ENCODE peak calls at places on chromosomes 1 and 21, in ten cellular contexts. L is transverse colon, Z is esophagus muscularis mucosa, F is ovary, D is right lobe of liver, M is spleen, N is body of pancreas, S is HCT116, R is IMR-90, Q is tibial nerve. V is an unnamed sample.

GRCh38 chr1:64745181-64745985 is 508 bp downstream of the RAVER2 start:
- DNase-seq in M (peak), R (no peak), Q (no peak), L (peak), F (peak), N (peak), D (peak), Z (no peak), S (no peak), V (peak)

GRCh38 chr1:161803181-161803580 is 37.1 kb downstream of the ATF6 start:
- DNase-seq in L (no peak), Z (no peak), Q (no peak), N (no peak), R (no peak), M (no peak), F (no peak), D (no peak), S (no peak), V (no peak)

GRCh38 chr1:226642421-226642820 is 93.9 kb downstream of the STUM start:
- DNase-seq in S (no peak), F (no peak), M (peak), Q (no peak), L (no peak), Z (no peak), D (peak), N (no peak), R (no peak), V (no peak)

GRCh38 chr1:60547821-60548220 is 474.3 kb upstream of the C1orf87 start:
- DNase-seq in S (no peak), Q (no peak), D (no peak), N (no peak), L (no peak), Z (no peak), R (no peak), M (no peak), F (no peak), V (no peak)

GRCh38 chr1:192104852-192105251 is 53.4 kb upstream of the RGS18 start:
- DNase-seq in D (no peak), R (peak), L (no peak), Q (no peak), S (no peak), N (no peak), Z (no peak), M (no peak), F (no peak), V (no peak)

GRCh38 chr1:221794079-221794670 is 52.3 kb upstream of the DUSP10 start:
- DNase-seq in S (no peak), F (no peak), Z (no peak), Q (no peak), D (no peak), N (no peak), L (no peak), R (peak), M (no peak), V (no peak)

GRCh38 chr1:177741476-177741875 is 228.4 kb downstream of the SEC16B start:
- DNase-seq in N (no peak), L (no peak), M (no peak), S (no peak), Z (no peak), D (no peak), F (no peak), R (no peak), Q (no peak), V (no peak)

GRCh38 chr1:162681127-162681435 is 48.8 kb downstream of the DDR2 start:
- DNase-seq in S (no peak), F (no peak), M (no peak), N (no peak), Z (no peak), R (no peak), D (no peak), L (no peak), Q (no peak), V (no peak)

GRCh38 chr1:166165661-166166399 is 971 bp downstream of the FAM78B start:
- DNase-seq in N (peak), D (peak), S (no peak), L (peak), R (no peak), F (no peak), Z (no peak), M (peak), Q (no peak), V (peak)

GRCh38 chr1:50976111-50976889 is 6.3 kb downstream of the CDKN2C start:
- DNase-seq in L (no peak), Q (no peak), Z (no peak), D (no peak), N (no peak), M (no peak), F (no peak), S (no peak), R (no peak), V (no peak)

GRCh38 chr1:84689514-84690396 is 506 bp downstream of the SSX2IP start:
- DNase-seq in R (peak), Q (peak), S (no peak), N (peak), Z (peak), D (peak), M (peak), F (peak), L (peak), V (peak)

GRCh38 chr1:161848676-161849075 is 82.6 kb downstream of the ATF6 start:
- DNase-seq in N (no peak), Q (no peak), R (no peak), D (no peak), S (no peak), Z (no peak), L (no peak), M (no peak), F (no peak), V (no peak)

GRCh38 chr1:111221633-111222286 is 5.8 kb upstream of the CHI3L2 start:
- DNase-seq in M (no peak), L (peak), D (no peak), N (no peak), S (no peak), R (peak), Z (no peak), Q (no peak), F (no peak), V (no peak)

GRCh38 chr1:1213153-1213918 is 617 bp downstream of the TNFRSF4 start:
- DNase-seq in S (no peak), D (peak), R (no peak), L (peak), F (no peak), N (no peak), Z (no peak), M (peak), Q (no peak), V (no peak)

GRCh38 chr1:60911980-60912692 is 170.2 kb upstream of the NFIA start:
- DNase-seq in N (no peak), M (no peak), Q (no peak), L (no peak), D (no peak), F (no peak), S (no peak), Z (no peak), R (no peak), V (no peak)

GRCh38 chr1:212412374-212412773 is 2.3 kb downstream of the PACC1 start:
- DNase-seq in D (no peak), F (no peak), N (no peak), Z (no peak), S (no peak), M (no peak), R (no peak), L (no peak), Q (no peak), V (no peak)

GRCh38 chr1:9518454-9518998 is 20.7 kb upstream of the SLC25A33 start:
- DNase-seq in M (no peak), L (no peak), N (no peak), F (no peak), S (no peak), Z (no peak), Q (no peak), R (no peak), D (no peak), V (no peak)

GRCh38 chr1:202713110-202713509 is 2.9 kb upstream of the SYT2 start:
- DNase-seq in N (no peak), Q (no peak), F (no peak), M (no peak), S (no peak), R (no peak), D (no peak), Z (no peak), L (no peak), V (no peak)

GRCh38 chr1:234745844-234746797 is 136.1 kb upstream of the IRF2BP2 start:
- DNase-seq in D (no peak), Q (no peak), L (no peak), M (no peak), F (no peak), N (no peak), S (no peak), R (peak), Z (no peak), V (peak)

GRCh38 chr21:39208624-39209333 is 25.5 kb upstream of the PSMG1 start:
- DNase-seq in M (no peak), L (peak), Q (no peak), N (no peak), R (peak), F (no peak), S (no peak), D (no peak), Z (no peak), V (no peak)

GRCh38 chr21:32094792-32095191 is 184.1 kb downstream of the MIS18A start:
- DNase-seq in S (peak), R (peak), F (no peak), M (no peak), D (no peak), Z (no peak), N (no peak), L (no peak), Q (no peak), V (no peak)

GRCh38 chr1:55696181-55696580 is 481.0 kb upstream of the USP24 start:
- DNase-seq in Q (no peak), Z (no peak), S (no peak), F (peak), R (peak), M (no peak), N (no peak), L (no peak), D (no peak), V (no peak)

GRCh38 chr1:77347646-77348045 is 65.8 kb downstream of the AK5 start:
- DNase-seq in L (no peak), R (peak), Z (no peak), Q (no peak), M (no peak), N (no peak), S (peak), D (no peak), F (no peak), V (no peak)

GRCh38 chr1:44571712-44572571 is 102.3 kb downstream of the TMEM53 start:
- DNase-seq in Z (no peak), D (no peak), Q (no peak), N (no peak), L (no peak), F (no peak), M (no peak), R (no peak), S (no peak), V (no peak)

GRCh38 chr21:39681845-39682244 is 63.1 kb upstream of the IGSF5 start:
- DNase-seq in S (no peak), R (peak), L (no peak), M (no peak), Z (no peak), Q (no peak), N (no peak), D (no peak), F (no peak), V (no peak)

GRCh38 chr1:41022424-41022823 is 899 bp upstream of the SLFNL1 start:
- DNase-seq in N (no peak), L (no peak), M (no peak), R (no peak), Z (no peak), D (no peak), F (no peak), Q (no peak), S (no peak), V (no peak)

GRCh38 chr1:221759436-221759835 is 17.5 kb upstream of the DUSP10 start:
- DNase-seq in L (no peak), D (no peak), S (no peak), Q (no peak), F (no peak), N (no peak), Z (no peak), M (no peak), R (peak), V (no peak)

GRCh38 chr1:232786845-232787455 is 18.3 kb upstream of the MAP10 start:
- DNase-seq in S (no peak), Z (no peak), Q (no peak), M (no peak), L (no peak), R (no peak), N (no peak), F (no peak), D (no peak), V (no peak)

GRCh38 chr21:14382486-14382834 is 486 bp downstream of the HSPA13 start:
- DNase-seq in R (peak), D (peak), F (no peak), L (no peak), S (no peak), Z (no peak), M (no peak), Q (no peak), N (peak), V (no peak)

DNA sequence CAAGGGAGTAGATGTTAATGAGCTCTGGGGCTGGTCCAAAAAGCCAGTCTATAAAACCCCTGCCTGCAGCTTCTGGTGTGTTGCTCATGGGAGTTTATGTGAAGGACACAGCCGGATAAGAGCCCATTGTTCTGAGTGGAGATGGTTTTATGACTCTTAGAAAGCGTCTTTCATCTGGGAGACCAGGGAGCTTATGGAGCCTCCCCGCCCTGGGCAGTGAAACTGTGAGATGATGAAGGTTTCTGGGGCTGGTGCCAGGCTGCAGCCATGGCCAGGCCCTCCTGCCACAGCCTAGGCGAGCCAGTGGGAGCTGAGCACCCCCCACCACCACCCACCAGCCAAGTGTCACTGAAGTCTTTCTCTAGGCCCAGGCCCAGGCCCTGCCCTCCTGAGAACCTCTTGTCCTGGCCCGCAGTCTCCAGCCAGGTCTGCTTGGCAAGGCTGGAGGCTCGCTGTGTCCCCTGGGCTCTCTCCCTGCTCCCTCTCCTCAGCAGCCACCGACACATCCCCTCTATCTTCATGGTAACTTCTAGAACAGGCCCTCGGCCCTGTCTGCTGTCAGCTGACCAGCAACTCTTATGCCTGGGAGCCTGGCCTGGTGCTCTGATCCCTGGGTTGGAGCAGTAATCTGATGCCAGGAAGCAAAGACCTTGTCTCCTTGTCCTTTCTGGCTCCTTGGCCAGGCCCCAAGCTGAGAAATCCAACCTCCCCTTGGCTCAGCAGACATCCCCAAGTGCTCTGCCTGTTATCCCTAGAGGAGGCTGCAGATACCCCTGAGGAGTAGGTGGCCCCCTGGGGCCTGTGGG is 7.6 kb upstream of the ARHGEF10L start:
- DNase-seq in Z (no peak), F (peak), N (peak), D (no peak), S (peak), L (peak), M (no peak), Q (peak), R (no peak), V (peak)
- H3K27ac ChIP-seq in Z (peak), F (peak), N (peak), D (peak), S (peak), L (peak), M (peak), Q (peak), R (peak), V (peak)

GRCh38 chr1:201598396-201598795 is 59.5 kb downstream of the NAV1 start:
- DNase-seq in L (no peak), R (no peak), N (peak), Z (no peak), Q (no peak), M (peak), F (no peak), S (no peak), D (no peak), V (no peak)

GRCh38 chr1:201599548-201599947 is 60.6 kb downstream of the NAV1 start:
- DNase-seq in S (no peak), R (no peak), Q (no peak), F (no peak), N (no peak), M (peak), Z (no peak), D (no peak), L (no peak), V (no peak)

GRCh38 chr1:201598973-201599372 is 60.0 kb downstream of the NAV1 start:
- DNase-seq in M (peak), F (no peak), Q (no peak), D (no peak), S (no peak), N (no peak), R (no peak), Z (no peak), L (no peak), V (no peak)

GRCh38 chr1:201596101-201596868 is 57.4 kb downstream of the NAV1 start:
- DNase-seq in Q (no peak), M (no peak), Z (no peak), L (no peak), F (no peak), S (no peak), D (no peak), R (no peak), N (no peak), V (no peak)

DNA sequence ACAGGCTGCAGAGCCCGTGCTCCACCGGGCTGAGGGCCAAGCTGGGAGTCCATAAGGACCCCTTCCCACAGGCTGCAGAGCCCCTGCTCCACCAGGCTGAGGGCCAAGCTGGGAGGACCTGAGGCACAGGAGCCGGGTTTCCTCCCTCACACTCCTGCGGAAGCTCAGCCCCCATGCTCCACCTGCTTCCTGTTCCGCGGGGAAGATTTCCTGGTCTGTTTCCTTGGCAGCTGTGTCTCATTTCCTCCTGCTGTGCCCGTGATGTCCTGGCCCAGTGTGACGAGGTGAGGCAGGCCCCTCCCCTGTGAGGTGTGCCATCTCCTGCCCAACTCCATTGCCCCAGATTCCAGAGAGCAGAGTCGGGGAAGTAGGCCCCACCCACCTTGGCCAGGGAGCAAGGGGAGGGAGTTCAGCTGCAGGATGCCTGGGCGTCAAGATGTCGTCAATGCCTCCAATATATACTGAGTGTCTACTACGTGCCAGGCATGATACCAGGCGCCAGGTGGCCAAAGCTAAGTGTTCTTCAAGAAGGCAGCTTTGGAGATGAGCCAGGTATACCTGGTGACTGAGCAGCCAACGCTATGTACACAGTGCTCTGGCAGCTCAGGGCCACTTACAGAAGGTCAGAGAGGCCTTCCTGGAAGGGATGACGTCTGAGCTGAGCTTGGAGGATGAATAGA is 58.8 kb downstream of the NAV1 start:
- DNase-seq in Q (no peak), R (no peak), F (peak), L (peak), D (peak), N (peak), Z (no peak), S (no peak), M (peak), V (peak)
- TF ChIP-seq POLR2A in Q (no peak), R (no peak), F (no peak), L (no peak), D (no peak), N (peak), Z (no peak), S (no peak), M (no peak), V (no peak)

GRCh38 chr1:247287460-247287859 is 31.6 kb downstream of the VN1R5 start:
- DNase-seq in Q (no peak), N (no peak), S (no peak), F (no peak), R (no peak), D (no peak), Z (peak), L (no peak), M (no peak), V (no peak)
- TF ChIP-seq CTCF in Q (no peak), N (no peak), S (no peak), F (no peak), R (no peak), D (no peak), Z (no peak), L (no peak), M (no peak), V (no peak)

GRCh38 chr1:52210044-52210443 is 68.2 kb downstream of the ZFYVE9 start:
- DNase-seq in Q (no peak), S (no peak), L (no peak), M (no peak), N (no peak), Z (no peak), R (no peak), D (no peak), F (no peak), V (no peak)
- H3K27ac ChIP-seq in Q (no peak), S (no peak), L (no peak), M (no peak), N (no peak), Z (no peak), R (no peak), D (no peak), F (no peak), V (no peak)

DNA sequence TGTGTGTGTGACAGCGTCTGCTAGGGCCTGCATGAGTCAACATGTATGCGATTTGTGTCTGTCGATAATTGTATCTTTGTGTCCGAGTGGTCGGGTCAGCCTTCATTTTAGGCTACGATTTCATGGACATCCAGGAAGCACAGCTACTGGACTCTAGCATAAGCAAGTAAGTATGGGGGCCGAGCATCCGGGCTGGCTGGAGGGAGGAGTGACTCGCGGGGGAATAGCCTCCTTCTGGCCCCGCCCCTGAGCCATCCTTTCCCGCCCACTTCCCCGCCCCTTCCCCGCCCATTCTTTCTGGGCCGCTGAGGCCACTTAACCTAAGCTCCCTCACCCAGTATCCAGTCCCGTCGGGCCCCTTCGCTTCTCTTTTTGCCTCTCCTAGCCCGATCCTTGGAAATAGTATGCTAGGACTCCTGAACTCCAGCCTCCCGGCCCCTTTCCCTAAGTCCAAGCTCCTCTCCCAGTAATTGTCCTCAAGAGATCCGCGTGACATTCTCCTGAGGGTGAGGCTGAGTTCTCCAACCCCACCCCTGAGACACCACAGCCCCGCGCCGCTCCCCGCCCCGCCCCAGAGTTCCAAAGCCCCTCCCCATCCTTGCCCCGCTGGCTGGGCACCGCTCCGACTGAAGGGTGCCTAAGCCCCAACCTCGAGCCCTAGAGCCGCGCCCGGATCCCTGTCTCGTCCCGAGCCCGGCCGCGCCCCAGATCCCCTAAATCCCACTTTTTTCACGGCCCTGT is 1.2 kb downstream of the MAP3K6 start:
- DNase-seq in Z (peak), S (peak), D (peak), N (peak), Q (peak), R (peak), L (peak), M (peak), F (peak), V (peak)
- TF ChIP-seq POLR2A in Z (no peak), S (peak), D (peak), N (peak), Q (peak), R (no peak), L (peak), M (peak), F (peak), V (peak)